ENCODE peak calls at places on chromosomes 6 and 20, in six cellular contexts. S is lung; H is activated T-helper 17 cell treated with anti-CD3 and anti-CD28 coated beads, Interleukin-2, amount 50 U/mL, for 72 hours; T is heart left ventricle; M is WTC11; G is T-cell. Z is an unnamed sample.

GRCh38 chr20:1841554-1842140 is 53.6 kb upstream of the SIRPA start:
- ATAC-seq in S (no peak), T (peak), G (no peak), M (no peak), H (no peak), Z (no peak)

GRCh38 chr6:132043148-132043547 is 92.0 kb upstream of the CCN2 start:
- ATAC-seq in T (no peak), S (no peak), M (no peak), H (no peak), G (no peak), Z (no peak)

GRCh38 chr20:2458919-2459499 is 11.6 kb downstream of the SNRPB start:
- ATAC-seq in M (peak), H (no peak), T (no peak), S (no peak), G (no peak), Z (no peak)

GRCh38 chr20:40542065-40542464 is 147.0 kb downstream of the MAFB start:
- ATAC-seq in T (no peak), M (no peak), H (no peak), S (no peak), G (no peak), Z (no peak)

GRCh38 chr6:11215773-11216172 is 16.7 kb downstream of the NEDD9 start:
- ATAC-seq in T (no peak), M (peak), G (no peak), S (no peak), H (no peak), Z (no peak)

GRCh38 chr6:45851001-45851400 is 164.7 kb downstream of the CLIC5 start:
- ATAC-seq in S (no peak), M (no peak), H (no peak), G (no peak), T (no peak), Z (no peak)

GRCh38 chr20:47360207-47360488 is 3.6 kb upstream of the ZMYND8 start:
- ATAC-seq in M (no peak), T (no peak), S (no peak), H (no peak), G (no peak), Z (no peak)

GRCh38 chr6:70184723-70185122 is 118.2 kb downstream of the COL9A1 start:
- ATAC-seq in M (no peak), G (no peak), S (no peak), T (no peak), H (no peak), Z (no peak)

GRCh38 chr20:62209850-62210495 is 10.1 kb downstream of the HRH3 start:
- ATAC-seq in M (no peak), T (no peak), H (no peak), G (no peak), S (no peak), Z (no peak)

GRCh38 chr20:37559312-37560027 is 31.8 kb upstream of the BLCAP start:
- ATAC-seq in M (no peak), H (no peak), G (no peak), T (no peak), S (no peak), Z (no peak)

GRCh38 chr6:16239090-16239797 is 857 bp downstream of the GMPR start:
- ATAC-seq in H (peak), T (peak), G (no peak), M (peak), S (peak), Z (no peak)

GRCh38 chr20:3678198-3678597 is 3.6 kb downstream of the ADAM33 start:
- ATAC-seq in T (no peak), H (no peak), G (no peak), M (no peak), S (no peak), Z (no peak)

GRCh38 chr20:59938221-59938620 is 1.9 kb downstream of the PPP1R3D start:
- ATAC-seq in H (no peak), M (no peak), T (no peak), G (no peak), S (no peak), Z (no peak)

GRCh38 chr6:151004415-151005024 is 139.0 kb downstream of the MTHFD1L start:
- ATAC-seq in S (peak), M (no peak), G (no peak), H (peak), T (peak), Z (no peak)

GRCh38 chr6:48552905-48553304 is 441.9 kb upstream of the PTCHD4 start:
- ATAC-seq in S (no peak), M (no peak), H (no peak), G (no peak), T (no peak), Z (no peak)

GRCh38 chr6:146593978-146594377 is 4.8 kb upstream of the ADGB start:
- ATAC-seq in S (no peak), M (no peak), T (peak), H (no peak), G (no peak), Z (no peak)

GRCh38 chr6:144449911-144450690 is 165.0 kb downstream of the UTRN start:
- ATAC-seq in T (peak), G (no peak), S (no peak), H (no peak), M (no peak), Z (no peak)

GRCh38 chr20:32556312-32557184 is 28.6 kb downstream of the NOL4L start:
- ATAC-seq in T (no peak), M (no peak), S (no peak), G (no peak), H (no peak), Z (no peak)

GRCh38 chr6:39910164-39910563 is 24.1 kb downstream of the MOCS1 start:
- ATAC-seq in G (no peak), T (no peak), H (no peak), S (no peak), M (no peak), Z (no peak)

GRCh38 chr6:109696355-109696754 is 5.3 kb downstream of the FIG4 start:
- ATAC-seq in M (no peak), G (no peak), T (no peak), H (no peak), S (no peak), Z (no peak)

GRCh38 chr6:87870606-87871005 is 168.6 kb upstream of the AKIRIN2 start:
- ATAC-seq in S (no peak), T (no peak), G (no peak), M (no peak), H (no peak), Z (no peak)

GRCh38 chr6:52077180-52077884 is 10.1 kb downstream of the PKHD1 start:
- ATAC-seq in H (no peak), T (no peak), G (no peak), S (no peak), M (peak), Z (no peak)

GRCh38 chr6:14664112-14664592 is 546.6 kb downstream of the CD83 start:
- ATAC-seq in T (no peak), H (peak), M (peak), G (peak), S (no peak), Z (peak)

GRCh38 chr6:24974182-24975171 is 38.7 kb upstream of the RIPOR2 start:
- ATAC-seq in S (no peak), H (peak), M (no peak), G (peak), T (no peak), Z (peak)

GRCh38 chr20:10659651-10660601 is 13.9 kb downstream of the JAG1 start:
- ATAC-seq in T (peak), M (peak), G (no peak), H (no peak), S (peak), Z (no peak)

GRCh38 chr6:132865364-132865763 is 51.0 kb downstream of the RPS12 start:
- ATAC-seq in H (peak), M (no peak), S (no peak), T (no peak), G (no peak), Z (peak)

GRCh38 chr6:46243754-46244153 is 73.0 kb upstream of the ENPP5 start:
- ATAC-seq in G (no peak), M (no peak), S (no peak), H (no peak), T (peak), Z (no peak)

GRCh38 chr20:19960745-19961144 is 56.4 kb upstream of the NAA20 start:
- ATAC-seq in G (no peak), M (no peak), T (no peak), S (no peak), H (peak), Z (no peak)

GRCh38 chr20:41177636-41178035 is 40.3 kb downstream of the PLCG1 start:
- ATAC-seq in M (no peak), S (no peak), T (peak), H (no peak), G (no peak), Z (no peak)

GRCh38 chr20:50015636-50015992 is 32.8 kb downstream of the SNAI1 start:
- ATAC-seq in T (no peak), H (no peak), M (peak), S (no peak), G (no peak), Z (no peak)

GRCh38 chr20:48012401-48012974 is 227.2 kb upstream of the SULF2 start:
- ATAC-seq in G (no peak), M (no peak), H (no peak), T (no peak), S (no peak), Z (no peak)

GRCh38 chr6:113995632-113996031 is 24.7 kb upstream of the HDAC2 start:
- ATAC-seq in H (no peak), T (peak), M (peak), G (no peak), S (peak), Z (no peak)